ENCODE peak calls at places on chromosomes 16 and 17, in ten cellular contexts. One of them, this sample, is unnamed.

GRCh38 chr17:75565066-75565465 is 22.5 kb upstream of the MYO15B start:
- DNase-seq in IMR-90: peak; percentile 15
- DNase-seq in psoas muscle: no peak
- DNase-seq in mesendoderm: no peak
- DNase-seq in GM23338: no peak
- DNase-seq in NT2/D1: no peak
- DNase-seq in ascending aorta: no peak
- DNase-seq in esophagus squamous epithelium: no peak
- DNase-seq in upper lobe of right lung: no peak
- DNase-seq in effector memory CD4-positive, alpha-beta T cell: no peak
- DNase-seq in this sample: no peak

GRCh38 chr17:83099570-83100181 is 20.3 kb downstream of the METRNL start:
- DNase-seq in ascending aorta: peak; percentile 90
- DNase-seq in IMR-90: no peak
- DNase-seq in psoas muscle: peak; percentile 67
- DNase-seq in GM23338: no peak
- DNase-seq in esophagus squamous epithelium: no peak
- DNase-seq in NT2/D1: no peak
- DNase-seq in mesendoderm: no peak
- DNase-seq in effector memory CD4-positive, alpha-beta T cell: no peak
- DNase-seq in upper lobe of right lung: no peak
- DNase-seq in this sample: peak; percentile 85

GRCh38 chr16:901715-902601 is 68.8 kb downstream of the LMF1 start:
- DNase-seq in NT2/D1: no peak
- DNase-seq in psoas muscle: peak; percentile 15
- DNase-seq in ascending aorta: no peak
- DNase-seq in IMR-90: no peak
- DNase-seq in esophagus squamous epithelium: no peak
- DNase-seq in mesendoderm: no peak
- DNase-seq in GM23338: no peak
- DNase-seq in effector memory CD4-positive, alpha-beta T cell: no peak
- DNase-seq in upper lobe of right lung: no peak
- DNase-seq in this sample: peak; percentile 73

GRCh38 chr17:82385559-82386255 is 14.1 kb downstream of the UTS2R start:
- DNase-seq in mesendoderm: no peak
- DNase-seq in effector memory CD4-positive, alpha-beta T cell: no peak
- DNase-seq in IMR-90: no peak
- DNase-seq in GM23338: no peak
- DNase-seq in upper lobe of right lung: no peak
- DNase-seq in ascending aorta: no peak
- DNase-seq in NT2/D1: no peak
- DNase-seq in esophagus squamous epithelium: no peak
- DNase-seq in psoas muscle: no peak
- DNase-seq in this sample: peak; percentile 81

GRCh38 chr17:28788100-28788499 is 44.3 kb downstream of the TRAF4 start:
- DNase-seq in GM23338: no peak
- DNase-seq in ascending aorta: no peak
- DNase-seq in upper lobe of right lung: no peak
- DNase-seq in mesendoderm: no peak
- DNase-seq in effector memory CD4-positive, alpha-beta T cell: no peak
- DNase-seq in psoas muscle: no peak
- DNase-seq in NT2/D1: no peak
- DNase-seq in IMR-90: no peak
- DNase-seq in esophagus squamous epithelium: no peak
- DNase-seq in this sample: no peak

GRCh38 chr16:85279874-85280545 is 167.7 kb upstream of the CIBAR2 start:
- DNase-seq in IMR-90: no peak
- DNase-seq in mesendoderm: no peak
- DNase-seq in psoas muscle: peak; percentile 64
- DNase-seq in esophagus squamous epithelium: no peak
- DNase-seq in upper lobe of right lung: no peak
- DNase-seq in effector memory CD4-positive, alpha-beta T cell: no peak
- DNase-seq in NT2/D1: no peak
- DNase-seq in GM23338: no peak
- DNase-seq in ascending aorta: no peak
- DNase-seq in this sample: no peak

GRCh38 chr17:1232786-1233185 is 37.5 kb upstream of the BHLHA9 start:
- DNase-seq in esophagus squamous epithelium: no peak
- DNase-seq in mesendoderm: no peak
- DNase-seq in psoas muscle: no peak
- DNase-seq in upper lobe of right lung: no peak
- DNase-seq in NT2/D1: no peak
- DNase-seq in ascending aorta: no peak
- DNase-seq in GM23338: no peak
- DNase-seq in effector memory CD4-positive, alpha-beta T cell: no peak
- DNase-seq in IMR-90: peak; percentile 82
- DNase-seq in this sample: no peak

GRCh38 chr17:7589204-7589868 is 558 bp downstream of the SOX15 start:
- DNase-seq in psoas muscle: peak; percentile 87
- DNase-seq in ascending aorta: peak; percentile 92
- DNase-seq in GM23338: peak; percentile 94
- DNase-seq in mesendoderm: peak; percentile 91
- DNase-seq in upper lobe of right lung: peak; percentile 90
- DNase-seq in IMR-90: peak; percentile 83
- DNase-seq in effector memory CD4-positive, alpha-beta T cell: peak; percentile 25
- DNase-seq in esophagus squamous epithelium: no peak
- DNase-seq in NT2/D1: no peak
- DNase-seq in this sample: peak; percentile 96

GRCh38 chr17:14779236-14779635 is 478.4 kb downstream of the HS3ST3B1 start:
- DNase-seq in NT2/D1: no peak
- DNase-seq in IMR-90: no peak
- DNase-seq in ascending aorta: no peak
- DNase-seq in upper lobe of right lung: no peak
- DNase-seq in GM23338: peak; percentile 11
- DNase-seq in esophagus squamous epithelium: no peak
- DNase-seq in mesendoderm: no peak
- DNase-seq in effector memory CD4-positive, alpha-beta T cell: no peak
- DNase-seq in psoas muscle: no peak
- DNase-seq in this sample: no peak
- H3K4me3 ChIP-seq in NT2/D1: no peak overlapping the region
- H3K4me3 ChIP-seq in IMR-90: no peak overlapping the region
- H3K4me3 ChIP-seq in ascending aorta: no peak overlapping the region
- H3K4me3 ChIP-seq in upper lobe of right lung: no peak overlapping the region
- H3K4me3 ChIP-seq in GM23338: no peak overlapping the region
- H3K4me3 ChIP-seq in esophagus squamous epithelium: no peak overlapping the region
- H3K4me3 ChIP-seq in mesendoderm: no peak overlapping the region
- H3K4me3 ChIP-seq in effector memory CD4-positive, alpha-beta T cell: no peak overlapping the region
- H3K4me3 ChIP-seq in psoas muscle: no peak overlapping the region
- H3K4me3 ChIP-seq in this sample: no peak overlapping the region

GRCh38 chr16:50679266-50679665 is 1.8 kb downstream of the SNX20 start:
- DNase-seq in mesendoderm: no peak
- DNase-seq in GM23338: no peak
- DNase-seq in psoas muscle: no peak
- DNase-seq in IMR-90: no peak
- DNase-seq in ascending aorta: no peak
- DNase-seq in esophagus squamous epithelium: no peak
- DNase-seq in effector memory CD4-positive, alpha-beta T cell: no peak
- DNase-seq in NT2/D1: no peak
- DNase-seq in upper lobe of right lung: no peak
- DNase-seq in this sample: no peak
- H3K36me3 ChIP-seq in mesendoderm: no peaks in the 10 kb centered on the region
- H3K36me3 ChIP-seq in GM23338: no peaks in the 10 kb centered on the region
- H3K36me3 ChIP-seq in psoas muscle: no peaks in the 10 kb centered on the region
- H3K36me3 ChIP-seq in IMR-90: no peaks in the 10 kb centered on the region
- H3K36me3 ChIP-seq in ascending aorta: no peaks in the 10 kb centered on the region
- H3K36me3 ChIP-seq in esophagus squamous epithelium: peaks cover 5% of the 10 kb centered on the region
- H3K36me3 ChIP-seq in effector memory CD4-positive, alpha-beta T cell: peaks cover 34% of the 10 kb centered on the region
- H3K36me3 ChIP-seq in NT2/D1: no peaks in the 10 kb centered on the region
- H3K36me3 ChIP-seq in upper lobe of right lung: peaks cover 4% of the 10 kb centered on the region
- H3K36me3 ChIP-seq in this sample: no peaks in the 10 kb centered on the region

DNA sequence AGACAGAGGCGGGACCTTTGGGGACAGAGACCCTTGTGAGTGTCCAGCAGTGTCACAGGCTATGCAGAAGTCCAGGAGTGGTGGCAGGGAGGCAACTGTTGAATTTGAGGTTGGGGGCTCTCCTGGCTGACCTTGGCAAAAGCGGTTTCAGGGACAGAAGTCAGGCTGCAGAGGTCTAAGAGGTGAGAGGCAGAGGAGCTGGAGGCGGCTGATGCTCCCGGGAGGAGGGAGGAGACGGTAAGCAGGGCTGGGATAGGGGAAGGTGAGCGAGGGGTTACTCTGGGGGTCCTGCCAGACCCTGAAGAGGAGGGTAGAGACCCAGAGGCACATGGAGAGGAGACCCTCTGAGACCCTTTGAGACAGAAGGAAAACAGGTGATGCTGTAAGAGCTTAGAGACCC is 5.2 kb downstream of the EPOP start:
- DNase-seq in GM23338: no peak
- DNase-seq in NT2/D1: no peak
- DNase-seq in psoas muscle: no peak
- DNase-seq in esophagus squamous epithelium: no peak
- DNase-seq in upper lobe of right lung: no peak
- DNase-seq in effector memory CD4-positive, alpha-beta T cell: no peak
- DNase-seq in mesendoderm: no peak
- DNase-seq in ascending aorta: no peak
- DNase-seq in IMR-90: no peak
- DNase-seq in this sample: no peak
- H3K27me3 ChIP-seq in GM23338: peaks cover 82% of the 10 kb centered on the region
- H3K27me3 ChIP-seq in NT2/D1: peaks cover 42% of the 10 kb centered on the region
- H3K27me3 ChIP-seq in psoas muscle: no peaks in the 10 kb centered on the region
- H3K27me3 ChIP-seq in esophagus squamous epithelium: peaks cover 65% of the 10 kb centered on the region
- H3K27me3 ChIP-seq in upper lobe of right lung: peaks cover 45% of the 10 kb centered on the region
- H3K27me3 ChIP-seq in effector memory CD4-positive, alpha-beta T cell: peaks cover 35% of the 10 kb centered on the region
- H3K27me3 ChIP-seq in mesendoderm: peaks cover 45% of the 10 kb centered on the region
- H3K27me3 ChIP-seq in ascending aorta: peaks cover 18% of the 10 kb centered on the region
- H3K27me3 ChIP-seq in IMR-90: peaks cover 66% of the 10 kb centered on the region
- H3K27me3 ChIP-seq in this sample: peaks cover 64% of the 10 kb centered on the region

GRCh38 chr17:63928172-63928666 is 3.9 kb downstream of the CD79B start:
- DNase-seq in GM23338: no peak
- DNase-seq in ascending aorta: no peak
- DNase-seq in effector memory CD4-positive, alpha-beta T cell: no peak
- DNase-seq in upper lobe of right lung: no peak
- DNase-seq in mesendoderm: no peak
- DNase-seq in esophagus squamous epithelium: no peak
- DNase-seq in psoas muscle: no peak
- DNase-seq in IMR-90: no peak
- DNase-seq in NT2/D1: no peak
- DNase-seq in this sample: peak; percentile 40

GRCh38 chr17:63926164-63926563 is 6.0 kb downstream of the CD79B start:
- DNase-seq in IMR-90: no peak
- DNase-seq in mesendoderm: no peak
- DNase-seq in ascending aorta: no peak
- DNase-seq in esophagus squamous epithelium: no peak
- DNase-seq in NT2/D1: no peak
- DNase-seq in effector memory CD4-positive, alpha-beta T cell: no peak
- DNase-seq in psoas muscle: no peak
- DNase-seq in upper lobe of right lung: no peak
- DNase-seq in GM23338: no peak
- DNase-seq in this sample: no peak

GRCh38 chr17:63928966-63929695 is 3.0 kb downstream of the CD79B start:
- DNase-seq in effector memory CD4-positive, alpha-beta T cell: no peak
- DNase-seq in GM23338: no peak
- DNase-seq in IMR-90: no peak
- DNase-seq in ascending aorta: no peak
- DNase-seq in upper lobe of right lung: no peak
- DNase-seq in mesendoderm: no peak
- DNase-seq in esophagus squamous epithelium: no peak
- DNase-seq in psoas muscle: no peak
- DNase-seq in NT2/D1: no peak
- DNase-seq in this sample: peak; percentile 33

GRCh38 chr17:63927464-63928171 is 4.5 kb downstream of the CD79B start:
- DNase-seq in ascending aorta: no peak
- DNase-seq in effector memory CD4-positive, alpha-beta T cell: no peak
- DNase-seq in NT2/D1: no peak
- DNase-seq in esophagus squamous epithelium: no peak
- DNase-seq in GM23338: no peak
- DNase-seq in mesendoderm: no peak
- DNase-seq in IMR-90: no peak
- DNase-seq in psoas muscle: no peak
- DNase-seq in upper lobe of right lung: no peak
- DNase-seq in this sample: peak; percentile 56

GRCh38 chr17:63925615-63926014 is 6.5 kb downstream of the CD79B start:
- DNase-seq in effector memory CD4-positive, alpha-beta T cell: no peak
- DNase-seq in upper lobe of right lung: no peak
- DNase-seq in NT2/D1: no peak
- DNase-seq in GM23338: no peak
- DNase-seq in psoas muscle: no peak
- DNase-seq in mesendoderm: no peak
- DNase-seq in ascending aorta: no peak
- DNase-seq in esophagus squamous epithelium: no peak
- DNase-seq in IMR-90: no peak
- DNase-seq in this sample: peak; percentile 20
- H3K4me3 ChIP-seq in effector memory CD4-positive, alpha-beta T cell: no peak overlapping the region
- H3K4me3 ChIP-seq in upper lobe of right lung: no peak overlapping the region
- H3K4me3 ChIP-seq in NT2/D1: no peak overlapping the region
- H3K4me3 ChIP-seq in GM23338: no peak overlapping the region
- H3K4me3 ChIP-seq in psoas muscle: no peak overlapping the region
- H3K4me3 ChIP-seq in mesendoderm: no peak overlapping the region
- H3K4me3 ChIP-seq in ascending aorta: no peak overlapping the region
- H3K4me3 ChIP-seq in esophagus squamous epithelium: no peak overlapping the region
- H3K4me3 ChIP-seq in IMR-90: no peak overlapping the region
- H3K4me3 ChIP-seq in this sample: no peak overlapping the region

GRCh38 chr16:68084504-68085258 is 489 bp upstream of the NFATC3 start:
- DNase-seq in ascending aorta: peak; percentile 95
- DNase-seq in NT2/D1: peak; percentile 81
- DNase-seq in esophagus squamous epithelium: peak; percentile 54
- DNase-seq in upper lobe of right lung: peak; percentile 96
- DNase-seq in IMR-90: peak; percentile 61
- DNase-seq in effector memory CD4-positive, alpha-beta T cell: peak; percentile 69
- DNase-seq in psoas muscle: peak; percentile 91
- DNase-seq in GM23338: peak; percentile 98
- DNase-seq in mesendoderm: peak; percentile 98
- DNase-seq in this sample: peak; percentile 88
- H3K36me3 ChIP-seq in ascending aorta: no peaks in the 10 kb centered on the region
- H3K36me3 ChIP-seq in NT2/D1: peaks cover 5% of the 10 kb centered on the region
- H3K36me3 ChIP-seq in esophagus squamous epithelium: peaks cover 3% of the 10 kb centered on the region
- H3K36me3 ChIP-seq in upper lobe of right lung: no peaks in the 10 kb centered on the region
- H3K36me3 ChIP-seq in IMR-90: no peaks in the 10 kb centered on the region
- H3K36me3 ChIP-seq in effector memory CD4-positive, alpha-beta T cell: no peaks in the 10 kb centered on the region
- H3K36me3 ChIP-seq in psoas muscle: no peaks in the 10 kb centered on the region
- H3K36me3 ChIP-seq in GM23338: no peaks in the 10 kb centered on the region
- H3K36me3 ChIP-seq in mesendoderm: no peaks in the 10 kb centered on the region
- H3K36me3 ChIP-seq in this sample: no peaks in the 10 kb centered on the region

This sample was measured in H7.